ENCODE peak calls at places on chromosome 7, in six cellular contexts. C, B, H, J, N and S are unnamed samples.

GRCh38 chr7:144069511-144069910 is at the start of gene OR2A25:
- DNase-seq in C (no peak), B (no peak), H (no peak), J (no peak), N (no peak), S (no peak)

GRCh38 chr7:155066417-155066950 is 3.6 kb upstream of the HTR5A start:
- DNase-seq in C (peak; percentile 53), B (no peak), H (peak; percentile 29), J (no peak), N (peak; percentile 75), S (peak; percentile 4)

GRCh38 chr7:3157541-3158287 is 114.0 kb upstream of the CARD11 start:
- DNase-seq in C (no peak), B (peak; percentile 43), H (no peak), J (no peak), N (no peak), S (no peak)

GRCh38 chr7:92177362-92177761 is 1.6 kb downstream of the LRRD1 start:
- DNase-seq in C (peak; percentile 63), B (no peak), H (no peak), J (no peak), N (peak; percentile 76), S (no peak)

GRCh38 chr7:78953726-78954363 is 499.6 kb downstream of the MAGI2 start:
- DNase-seq in C (peak; percentile 15), B (no peak), H (no peak), J (no peak), N (no peak), S (no peak)

GRCh38 chr7:158431941-158432347 is 155.7 kb downstream of the PTPRN2 start:
- DNase-seq in C (peak; percentile 43), B (no peak), H (no peak), J (peak; percentile 54), N (peak; percentile 94), S (no peak)

GRCh38 chr7:99036531-99037175 is 107.3 kb downstream of the SMURF1 start:
- DNase-seq in C (peak; percentile 25), B (no peak), H (peak; percentile 86), J (peak; percentile 39), N (no peak), S (no peak)

GRCh38 chr7:51666261-51666660 is 349.7 kb upstream of the COBL start:
- DNase-seq in C (no peak), B (no peak), H (peak; percentile 18), J (no peak), N (no peak), S (no peak)

GRCh38 chr7:71886066-71886465 is 526.1 kb downstream of the CALN1 start:
- DNase-seq in C (no peak), B (no peak), H (no peak), J (no peak), N (no peak), S (no peak)

GRCh38 chr7:106284516-106285050 is at the start of gene NAMPT:
- DNase-seq in C (peak; percentile 66), B (peak; percentile 71), H (peak; percentile 63), J (peak; percentile 88), N (no peak), S (no peak)

GRCh38 chr7:116863168-116863670 is 832 bp downstream of the CAPZA2 start:
- DNase-seq in C (peak; percentile 59), B (peak; percentile 31), H (peak; percentile 52), J (no peak), N (no peak), S (no peak)

GRCh38 chr7:28804990-28805389 is 153.1 kb downstream of the TRIL start:
- DNase-seq in C (no peak), B (no peak), H (no peak), J (no peak), N (peak; percentile 82), S (peak; percentile 15)

GRCh38 chr7:2939193-2939885 is 95.2 kb upstream of the GNA12 start:
- DNase-seq in C (no peak), B (peak; percentile 3), H (no peak), J (no peak), N (no peak), S (no peak)

GRCh38 chr7:20238754-20239324 is 21.7 kb upstream of the MACC1 start:
- DNase-seq in C (no peak), B (no peak), H (no peak), J (no peak), N (no peak), S (no peak)

GRCh38 chr7:116741625-116742316 is 69.8 kb downstream of the MET start:
- DNase-seq in C (peak; percentile 64), B (no peak), H (no peak), J (no peak), N (no peak), S (no peak)

GRCh38 chr7:635227-635626 is 91.3 kb upstream of the DNAAF5 start:
- DNase-seq in C (no peak), B (no peak), H (no peak), J (no peak), N (no peak), S (no peak)

GRCh38 chr7:1673581-1674102 is 3.6 kb downstream of the ELFN1 start:
- DNase-seq in C (no peak), B (peak; percentile 7), H (no peak), J (no peak), N (no peak), S (no peak)

GRCh38 chr7:139735466-139735865 is 42.3 kb downstream of the HIPK2 start:
- DNase-seq in C (no peak), B (no peak), H (no peak), J (no peak), N (no peak), S (no peak)

GRCh38 chr7:44634839-44635591 is 28.6 kb downstream of the OGDH start:
- DNase-seq in C (no peak), B (no peak), H (no peak), J (no peak), N (no peak), S (no peak)

GRCh38 chr7:92916751-92917369 is 80.5 kb upstream of the CDK6 start:
- DNase-seq in C (peak; percentile 49), B (no peak), H (peak; percentile 73), J (no peak), N (peak; percentile 12), S (peak; percentile 22)

GRCh38 chr7:27303021-27303420 is 60.4 kb downstream of the EVX1 start:
- DNase-seq in C (no peak), B (no peak), H (no peak), J (peak; percentile 13), N (no peak), S (no peak)

GRCh38 chr7:41035788-41036187 is 667.1 kb downstream of the INHBA start:
- DNase-seq in C (no peak), B (no peak), H (peak; percentile 31), J (no peak), N (no peak), S (no peak)

GRCh38 chr7:44637788-44638594 is 31.6 kb downstream of the OGDH start:
- DNase-seq in C (peak; percentile 83), B (no peak), H (no peak), J (peak; percentile 48), N (peak; percentile 80), S (peak; percentile 83)

GRCh38 chr7:148867571-148868377 is 16.3 kb downstream of the EZH2 start:
- DNase-seq in C (no peak), B (no peak), H (peak; percentile 30), J (no peak), N (no peak), S (no peak)

GRCh38 chr7:35485436-35485835 is 209.5 kb downstream of the HERPUD2 start:
- DNase-seq in C (no peak), B (no peak), H (no peak), J (no peak), N (no peak), S (no peak)

GRCh38 chr7:44867073-44867990 is 18.0 kb downstream of the PURB start:
- DNase-seq in C (peak; percentile 83), B (no peak), H (no peak), J (no peak), N (peak; percentile 68), S (peak; percentile 56)

GRCh38 chr7:112144284-112145059 is 61.7 kb downstream of the DOCK4 start:
- DNase-seq in C (peak; percentile 8), B (no peak), H (no peak), J (no peak), N (no peak), S (no peak)

DNA sequence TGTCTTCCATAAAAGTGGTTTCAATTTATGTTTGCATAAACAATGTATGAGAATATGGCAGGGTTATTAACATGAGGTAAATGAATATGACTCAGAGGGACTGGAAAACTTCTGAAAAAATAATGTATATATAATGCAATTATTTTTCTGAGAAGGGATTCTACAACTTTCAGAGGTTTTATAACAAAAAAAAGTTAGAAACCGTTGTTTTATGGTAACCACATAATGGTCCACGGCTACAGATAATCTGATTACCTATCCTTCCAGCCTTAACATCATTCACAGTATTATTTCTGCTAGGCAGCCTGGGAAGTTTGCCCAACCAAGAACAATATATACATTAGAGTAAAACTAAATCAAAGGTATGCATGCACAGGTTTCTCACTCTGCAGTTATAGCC is 101.1 kb downstream of the CRPPA start:
- DNase-seq in C (no peak), B (no peak), H (no peak), J (no peak), N (no peak), S (no peak)
- H3K4me3 ChIP-seq in C (no peak overlapping the region), B (no peak overlapping the region), H (no peak overlapping the region), J (no peak overlapping the region), N (no peak overlapping the region), S (no peak overlapping the region)

GRCh38 chr7:150406565-150407421 is 27.7 kb downstream of the ZNF775 start:
- DNase-seq in C (peak; percentile 27), B (no peak), H (no peak), J (no peak), N (no peak), S (no peak)
- H3K4me3 ChIP-seq in C (peak overlapping the region; percentile 86), B (peak overlapping the region; percentile 62), H (peak overlapping the region; percentile 75), J (peak overlapping the region; percentile 93), N (peak overlapping the region; percentile 66), S (peak overlapping the region; percentile 12)

GRCh38 chr7:156889746-156890145 is 3.2 kb downstream of the LMBR1 start:
- DNase-seq in C (no peak), B (no peak), H (no peak), J (no peak), N (no peak), S (no peak)

GRCh38 chr7:156889089-156889488 is 3.9 kb downstream of the LMBR1 start:
- DNase-seq in C (peak; percentile 77), B (no peak), H (no peak), J (no peak), N (no peak), S (no peak)

GRCh38 chr7:156892821-156893706 is at the start of gene LMBR1:
- DNase-seq in C (peak; percentile 97), B (peak; percentile 95), H (peak; percentile 92), J (peak; percentile 86), N (peak; percentile 83), S (peak; percentile 55)

GRCh38 chr7:156895024-156895780 is 2.2 kb upstream of the LMBR1 start:
- DNase-seq in C (no peak), B (no peak), H (no peak), J (peak; percentile 54), N (no peak), S (no peak)

GRCh38 chr7:156892086-156892800 is 740 bp downstream of the LMBR1 start:
- DNase-seq in C (peak; percentile 67), B (peak; percentile 78), H (peak; percentile 83), J (no peak), N (no peak), S (no peak)
- H3K4me3 ChIP-seq in C (peak overlapping the region; percentile 86), B (peak overlapping the region; percentile 88), H (peak overlapping the region; percentile 94), J (peak overlapping the region; percentile 47), N (peak overlapping the region; percentile 80), S (peak overlapping the region; percentile 68)

DNA sequence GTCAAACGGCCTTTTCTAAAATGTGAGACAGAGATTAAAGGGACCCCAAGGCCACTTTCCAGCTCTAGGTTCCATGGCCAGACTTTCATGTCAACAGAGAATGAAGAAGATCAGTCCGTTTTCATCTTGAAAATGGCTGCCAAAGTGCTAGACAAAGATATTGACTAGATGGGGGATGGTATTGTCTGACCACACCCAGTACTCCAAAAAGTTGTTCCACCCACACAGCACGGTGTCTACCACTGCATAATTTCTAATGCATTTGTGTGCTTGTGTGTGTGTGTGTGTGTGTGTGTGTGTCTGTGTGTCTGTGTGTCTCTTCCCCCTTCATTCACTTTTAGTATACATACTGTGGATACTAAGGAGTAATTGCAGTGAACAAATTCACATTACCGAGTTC is 1.3 kb downstream of the COL1A2 start:
- DNase-seq in C (peak; percentile 76), B (no peak), H (no peak), J (peak; percentile 47), N (no peak), S (no peak)
- H3K4me3 ChIP-seq in C (peak overlapping the region; percentile 88), B (peak overlapping the region; percentile 57), H (peak overlapping the region; percentile 80), J (peak overlapping the region; percentile 54), N (peak overlapping the region; percentile 68), S (peak overlapping the region; percentile 67)